ENCODE peak calls at places on chromosomes 5 and 9, in six cellular contexts. C, O, Z, S, F and E are unnamed samples.

GRCh38 chr9:22142681-22143080 is 133.6 kb upstream of the CDKN2B start:
- DNase-seq in O (no peak), F (no peak), Z (peak; percentile 70), S (no peak), C (no peak), E (no peak)

GRCh38 chr5:141559481-141559880 is 59.3 kb downstream of the DIAPH1 start:
- DNase-seq in O (no peak), S (no peak), Z (peak; percentile 73), C (no peak), F (no peak), E (no peak)

GRCh38 chr5:76657683-76658311 is 34.6 kb upstream of the F2RL2 start:
- DNase-seq in F (no peak), S (no peak), O (no peak), C (no peak), Z (no peak), E (no peak)

GRCh38 chr5:157607371-157608161 is 32.0 kb upstream of the ADAM19 start:
- DNase-seq in O (no peak), F (no peak), S (no peak), Z (peak; percentile 85), C (no peak), E (peak; percentile 23)

GRCh38 chr9:134064711-134065110 is 3.1 kb downstream of the BRD3 start:
- DNase-seq in S (peak; percentile 42), O (no peak), C (peak; percentile 32), Z (no peak), F (no peak), E (no peak)

GRCh38 chr9:137390553-137391410 is 32.2 kb downstream of the EXD3 start:
- DNase-seq in S (peak; percentile 63), Z (no peak), O (no peak), C (no peak), F (no peak), E (no peak)

GRCh38 chr5:377326-377981 is 55.9 kb downstream of the AHRR start:
- DNase-seq in C (no peak), Z (no peak), F (peak; percentile 48), S (no peak), O (peak; percentile 9), E (no peak)

GRCh38 chr9:27181381-27181780 is 72.4 kb downstream of the TEK start:
- DNase-seq in C (no peak), Z (peak; percentile 89), S (no peak), F (no peak), O (no peak), E (no peak)

GRCh38 chr9:15078345-15078744 is 168.1 kb upstream of the FREM1 start:
- DNase-seq in S (no peak), F (no peak), Z (no peak), O (no peak), C (no peak), E (no peak)

GRCh38 chr5:167916706-167917105 is 374.7 kb upstream of the WWC1 start:
- DNase-seq in C (peak; percentile 35), F (no peak), Z (peak; percentile 21), O (peak; percentile 33), S (no peak), E (no peak)

GRCh38 chr5:169717298-169717697 is 80.2 kb downstream of the DOCK2 start:
- DNase-seq in S (no peak), F (no peak), C (no peak), O (peak; percentile 19), Z (peak; percentile 30), E (peak; percentile 9)

GRCh38 chr5:87605663-87606062 is 192.9 kb upstream of the CCNH start:
- DNase-seq in C (no peak), S (no peak), O (no peak), F (no peak), Z (no peak), E (no peak)

GRCh38 chr5:11955386-11955785 is 51.1 kb upstream of the CTNND2 start:
- DNase-seq in O (no peak), S (no peak), Z (no peak), F (no peak), C (no peak), E (no peak)

GRCh38 chr5:15768936-15769335 is 269.0 kb downstream of the FBXL7 start:
- DNase-seq in O (no peak), Z (no peak), S (no peak), F (no peak), C (no peak), E (no peak)

GRCh38 chr9:34256104-34256503 is 73.0 kb downstream of the KIF24 start:
- DNase-seq in Z (no peak), S (no peak), C (no peak), F (no peak), O (no peak), E (no peak)

DNA sequence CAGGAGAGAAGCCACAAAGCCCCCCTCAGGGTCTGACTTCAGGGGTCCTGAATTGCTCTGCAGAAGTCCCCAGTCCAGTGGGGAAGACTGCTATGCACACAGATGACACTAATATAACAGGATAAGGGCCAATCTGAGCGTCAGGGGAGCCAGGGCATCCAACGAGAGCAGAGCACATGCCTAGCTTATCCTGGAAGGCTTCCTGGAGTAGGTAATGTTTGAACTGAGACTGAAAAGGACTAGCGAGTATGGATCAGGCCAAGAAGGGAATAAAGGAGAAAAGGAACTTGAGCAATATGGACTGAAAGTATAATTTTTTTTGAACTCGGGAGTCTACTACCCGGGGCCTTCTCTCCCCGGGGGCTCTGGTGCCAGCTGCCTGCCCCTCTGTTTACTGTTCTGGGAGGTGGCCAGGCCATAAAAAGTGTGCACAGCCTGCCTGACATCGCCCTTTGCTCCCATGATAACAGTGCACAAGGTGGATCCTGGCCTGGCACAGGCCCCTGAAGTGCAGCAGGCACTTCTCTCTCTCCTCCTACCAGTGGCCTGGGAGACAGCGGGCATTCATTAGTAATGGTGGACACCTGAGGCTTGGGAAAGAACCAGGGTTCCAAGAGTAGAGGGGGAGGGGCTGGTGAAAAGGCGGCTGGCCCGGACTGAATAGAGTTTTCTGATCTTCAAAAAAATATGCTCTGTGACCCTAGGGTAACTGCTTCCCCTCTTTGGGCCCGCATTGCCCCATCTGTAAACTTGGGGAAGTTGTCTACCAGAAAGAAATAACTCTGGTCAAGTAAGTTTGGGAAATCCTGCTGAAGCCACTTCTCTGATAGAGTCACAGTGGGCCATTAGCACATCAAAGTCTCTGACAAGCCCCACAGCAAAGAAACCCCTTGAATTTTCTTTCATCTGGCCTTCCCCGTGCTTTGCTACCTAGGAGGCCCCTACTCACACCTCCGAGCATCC is 4.6 kb upstream of the SLC6A7 start:
- DNase-seq in Z (no peak), C (no peak), F (no peak), S (peak; percentile 88), O (no peak), E (no peak)
- TF ChIP-seq POLR2A in Z (no peak), C (no peak), F (no peak), S (no peak), O (no peak), E (no peak)

GRCh38 chr9:114507726-114508125 is 2.5 kb upstream of the WHRN start:
- DNase-seq in Z (peak; percentile 16), C (no peak), O (no peak), F (no peak), S (no peak), E (no peak)

GRCh38 chr9:114505187-114506081 is at the start of gene WHRN:
- DNase-seq in S (peak; percentile 96), C (peak; percentile 94), F (peak; percentile 94), O (peak; percentile 88), Z (peak; percentile 76), E (peak; percentile 98)

GRCh38 chr9:114503522-114504340 is 1.5 kb downstream of the WHRN start:
- DNase-seq in O (no peak), F (no peak), S (no peak), Z (no peak), C (no peak), E (no peak)

GRCh38 chr9:114504341-114505186 is 709 bp downstream of the WHRN start:
- DNase-seq in S (peak; percentile 78), Z (peak; percentile 19), F (peak; percentile 68), O (peak; percentile 27), C (peak; percentile 74), E (no peak)

DNA sequence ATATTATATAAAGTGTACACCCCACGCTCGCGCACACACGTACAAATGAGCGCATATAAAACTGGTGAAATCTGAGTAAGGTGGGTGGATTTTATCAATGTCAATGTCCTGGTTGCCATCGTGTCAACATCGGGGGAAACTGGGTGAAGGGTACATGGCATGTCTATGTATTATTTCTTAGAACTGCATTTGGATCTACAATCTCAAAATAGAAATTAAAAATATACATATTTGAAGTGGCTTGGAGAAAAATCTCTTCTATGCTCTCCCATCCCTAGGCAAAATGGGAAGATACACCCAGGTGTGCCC is 763 bp upstream of the WHRN start:
- DNase-seq in C (no peak), O (no peak), Z (no peak), S (no peak), F (no peak), E (no peak)
- TF ChIP-seq POLR2A in C (no peak), O (no peak), Z (no peak), S (no peak), F (no peak), E (no peak)

GRCh38 chr5:67165524-67166459 is 30.8 kb downstream of the CD180 start:
- DNase-seq in O (peak; percentile 73), C (peak; percentile 71), Z (peak; percentile 61), F (peak; percentile 93), S (peak; percentile 84), E (no peak)
- TF ChIP-seq POLR2A in O (no peak), C (no peak), Z (no peak), F (no peak), S (peak; percentile 11), E (no peak)

DNA sequence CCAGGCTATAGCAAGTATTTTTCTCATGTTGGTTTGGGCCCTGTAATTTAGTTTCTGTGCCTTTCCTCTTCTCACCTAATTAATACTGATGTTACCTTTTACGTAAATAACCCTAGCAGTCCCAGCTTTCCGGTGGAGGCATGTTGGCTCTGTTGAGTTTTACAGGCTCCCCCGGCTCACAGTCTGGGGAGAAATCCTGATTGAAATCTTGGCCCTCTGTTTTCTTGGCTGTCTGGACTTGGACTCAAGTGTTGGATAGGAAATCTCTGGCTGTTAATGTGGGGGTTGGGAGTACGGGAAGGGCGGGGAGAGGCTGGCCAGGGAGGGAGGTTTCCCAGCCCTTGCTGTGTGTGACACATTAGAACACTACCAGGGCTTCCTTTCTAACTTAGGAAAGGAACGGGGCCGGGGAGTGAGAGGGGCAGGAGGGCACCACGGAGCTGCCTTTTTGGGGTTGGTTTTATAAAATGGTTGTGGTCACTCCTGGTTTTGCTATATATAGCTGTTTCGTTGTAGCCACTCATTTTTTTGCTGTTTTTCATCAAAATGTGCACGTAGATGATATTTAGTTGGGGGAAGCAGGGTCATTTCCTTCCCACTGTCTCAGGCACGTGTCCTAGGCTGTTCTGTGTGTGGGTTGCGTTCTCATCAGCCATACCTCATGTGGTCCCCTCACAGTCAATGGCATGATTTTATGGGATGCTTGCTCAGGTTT is 10.9 kb downstream of the TRIO start:
- DNase-seq in F (peak; percentile 73), Z (peak; percentile 83), S (peak; percentile 69), C (no peak), O (peak; percentile 71), E (no peak)
- TF ChIP-seq POLR2A in F (no peak), Z (peak; percentile 61), S (no peak), C (no peak), O (no peak), E (peak; percentile 24)